ENCODE peak calls at places on chromosomes 4 and X, in six cellular contexts. B is ovary, Y is NB4, Z is esophagus squamous epithelium, Q is endothelial cell of umbilical vein, V is A549. A is an unnamed sample.

GRCh38 chrX:154717824-154718223 is 33.1 kb downstream of the GAB3 start:
- DNase-seq in V (no peak), Z (no peak), B (no peak), Y (peak; percentile 84), Q (no peak), A (no peak)

GRCh38 chrX:10949541-10949940 is 161.6 kb upstream of the HCCS start:
- DNase-seq in V (no peak), Z (no peak), B (no peak), Q (no peak), Y (no peak), A (no peak)

GRCh38 chrX:2823795-2824386 is 4.8 kb upstream of the GYG2 start:
- DNase-seq in Z (no peak), V (no peak), Q (no peak), B (no peak), Y (no peak), A (no peak)

GRCh38 chr4:184940500-184940899 is 77.8 kb upstream of the HELT start:
- DNase-seq in Q (no peak), B (no peak), Y (no peak), V (no peak), Z (no peak), A (no peak)

GRCh38 chr4:105661028-105661427 is 47.5 kb downstream of the INTS12 start:
- DNase-seq in Z (no peak), V (no peak), Q (no peak), Y (no peak), B (no peak), A (no peak)

GRCh38 chr4:84379881-84380618 is 119.0 kb downstream of the NKX6-1 start:
- DNase-seq in V (peak; percentile 40), Y (peak; percentile 77), Q (no peak), B (no peak), Z (no peak), A (no peak)

GRCh38 chr4:101199507-101200285 is 147.6 kb downstream of the PPP3CA start:
- DNase-seq in Y (no peak), B (no peak), Q (peak; percentile 47), Z (no peak), V (peak; percentile 19), A (no peak)

GRCh38 chr4:15756361-15756861 is 21.7 kb upstream of the CD38 start:
- DNase-seq in V (peak; percentile 37), Z (no peak), B (no peak), Q (no peak), Y (peak; percentile 99), A (no peak)

GRCh38 chr4:38382492-38382891 is 281.5 kb upstream of the KLF3 start:
- DNase-seq in B (no peak), Z (no peak), Q (no peak), V (no peak), Y (no peak), A (no peak)

GRCh38 chr4:118280501-118281218 is 72.1 kb downstream of the PRSS12 start:
- DNase-seq in B (peak; percentile 26), V (peak; percentile 71), Z (no peak), Y (peak; percentile 84), Q (peak; percentile 72), A (no peak)

GRCh38 chr4:118282692-118283091 is 70.1 kb downstream of the PRSS12 start:
- DNase-seq in Z (no peak), B (no peak), Q (no peak), Y (peak; percentile 90), V (no peak), A (no peak)

GRCh38 chr4:118279920-118280432 is 72.8 kb downstream of the PRSS12 start:
- DNase-seq in V (no peak), Y (peak; percentile 39), Q (no peak), B (no peak), Z (no peak), A (no peak)

GRCh38 chr4:118284169-118284568 is 68.6 kb downstream of the PRSS12 start:
- DNase-seq in Z (no peak), Q (no peak), Y (peak; percentile 91), V (no peak), B (no peak), A (no peak)

DNA sequence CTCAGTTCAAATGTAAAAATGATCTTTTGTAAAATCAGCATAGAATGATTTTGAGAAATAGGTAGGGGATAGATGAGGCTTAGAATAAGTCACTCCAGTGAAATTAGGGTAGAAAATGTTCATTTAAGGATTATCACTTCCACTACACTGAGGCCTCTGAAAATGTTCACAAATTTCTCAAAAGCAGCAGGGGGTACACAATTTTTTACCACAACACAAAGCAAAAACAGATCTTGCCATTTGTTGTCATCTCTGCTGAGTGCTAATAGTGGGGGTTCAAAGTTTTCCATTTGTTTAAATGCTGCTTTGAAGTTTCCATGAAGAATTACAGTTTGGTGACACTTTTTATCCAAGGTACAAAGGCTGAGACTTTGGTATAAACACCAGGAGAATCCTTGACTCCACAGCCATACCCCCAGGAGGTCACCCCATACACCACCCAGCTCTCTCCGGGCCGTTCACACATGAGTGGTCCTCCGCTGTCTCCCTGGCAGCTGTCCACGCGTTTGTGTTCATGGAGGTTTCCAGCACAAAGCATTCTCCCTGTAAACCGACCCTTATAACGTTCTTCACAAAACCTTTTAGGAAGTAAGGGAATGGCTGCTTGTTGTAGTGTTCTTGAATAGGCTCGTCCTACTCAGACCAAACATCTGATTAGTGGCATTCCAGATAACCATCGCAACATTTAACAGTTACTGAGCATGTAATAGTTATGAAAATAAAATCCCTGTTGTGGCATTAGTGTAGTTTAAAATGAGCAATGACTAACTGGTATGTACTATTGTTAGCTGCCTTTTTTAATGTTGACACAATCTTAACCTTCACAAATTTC is 71.0 kb downstream of the PRSS12 start:
- DNase-seq in Z (no peak), Y (peak; percentile 58), B (peak; percentile 48), Q (peak; percentile 19), V (no peak), A (no peak)
- TF ChIP-seq POLR2A in Z (no peak), Y (no peak), B (no peak), Q (peak; percentile 69), V (no peak), A (peak; percentile 15)

GRCh38 chr4:51845736-51846135 is 2.8 kb downstream of the DCUN1D4 start:
- DNase-seq in Q (no peak), Y (no peak), V (no peak), B (no peak), Z (no peak), A (no peak)

GRCh38 chr4:51842554-51843308 is at the start of gene DCUN1D4:
- DNase-seq in Q (peak; percentile 100), Y (peak; percentile 100), B (peak; percentile 100), V (peak; percentile 99), Z (peak; percentile 98), A (peak; percentile 89)

GRCh38 chr4:51843309-51844156 is 580 bp downstream of the DCUN1D4 start:
- DNase-seq in Y (peak; percentile 80), Z (peak; percentile 51), V (peak; percentile 58), Q (peak; percentile 54), B (peak; percentile 85), A (peak; percentile 15)

GRCh38 chr4:51845055-51845426 is 2.1 kb downstream of the DCUN1D4 start:
- DNase-seq in Z (no peak), Y (no peak), B (no peak), V (no peak), Q (no peak), A (no peak)

DNA sequence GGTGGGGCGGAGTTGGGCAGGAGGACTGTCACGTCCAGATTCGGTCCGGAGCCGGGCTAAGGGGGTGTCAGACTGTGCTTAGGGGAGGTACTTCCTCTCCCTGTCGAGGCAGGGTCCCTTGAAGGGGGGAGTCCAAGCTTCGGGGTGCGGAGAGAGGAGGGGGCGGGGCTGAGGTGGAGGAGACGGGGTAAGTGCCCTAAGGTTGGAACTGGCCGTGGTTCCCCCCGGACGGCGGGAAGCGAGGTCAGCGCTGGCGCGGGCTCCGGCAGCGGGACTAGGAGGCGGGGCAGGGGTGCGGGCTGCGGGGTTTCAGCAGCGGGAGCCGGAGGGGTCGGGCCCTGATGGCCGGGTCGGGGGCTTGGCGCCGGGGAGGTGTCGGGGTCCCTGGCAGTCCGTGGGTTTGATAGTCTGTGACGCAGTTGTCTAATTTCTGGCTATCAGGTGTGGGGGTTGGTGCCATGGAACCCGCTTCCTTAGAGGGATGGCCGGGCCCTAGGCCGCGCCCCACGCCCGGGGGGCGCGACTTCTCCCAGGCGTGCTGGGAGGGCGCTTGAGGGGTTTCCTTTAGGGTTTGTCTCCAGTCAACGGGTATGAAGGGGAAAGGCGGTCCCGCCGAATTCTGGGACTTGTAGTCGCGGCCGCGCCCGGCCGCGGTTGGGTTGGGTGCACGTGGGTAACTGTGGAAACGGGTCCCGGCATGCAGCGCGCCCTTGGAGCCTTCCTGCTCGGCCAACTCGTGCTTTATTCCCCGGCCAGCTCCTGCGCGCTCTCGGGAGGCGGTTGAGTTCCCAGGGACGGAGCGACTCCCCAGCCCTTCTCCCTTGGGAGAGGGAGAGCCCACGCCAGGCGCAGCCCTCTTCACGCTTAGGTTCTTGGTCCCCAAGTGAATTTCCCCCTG is 1.5 kb downstream of the DCUN1D4 start:
- DNase-seq in Q (peak; percentile 89), Y (peak; percentile 98), B (peak; percentile 89), Z (peak; percentile 76), V (peak; percentile 92), A (peak; percentile 55)
- TF ChIP-seq POLR2A in Q (peak; percentile 49), Y (peak; percentile 67), B (peak; percentile 26), Z (peak; percentile 27), V (peak; percentile 51), A (no peak)

DNA sequence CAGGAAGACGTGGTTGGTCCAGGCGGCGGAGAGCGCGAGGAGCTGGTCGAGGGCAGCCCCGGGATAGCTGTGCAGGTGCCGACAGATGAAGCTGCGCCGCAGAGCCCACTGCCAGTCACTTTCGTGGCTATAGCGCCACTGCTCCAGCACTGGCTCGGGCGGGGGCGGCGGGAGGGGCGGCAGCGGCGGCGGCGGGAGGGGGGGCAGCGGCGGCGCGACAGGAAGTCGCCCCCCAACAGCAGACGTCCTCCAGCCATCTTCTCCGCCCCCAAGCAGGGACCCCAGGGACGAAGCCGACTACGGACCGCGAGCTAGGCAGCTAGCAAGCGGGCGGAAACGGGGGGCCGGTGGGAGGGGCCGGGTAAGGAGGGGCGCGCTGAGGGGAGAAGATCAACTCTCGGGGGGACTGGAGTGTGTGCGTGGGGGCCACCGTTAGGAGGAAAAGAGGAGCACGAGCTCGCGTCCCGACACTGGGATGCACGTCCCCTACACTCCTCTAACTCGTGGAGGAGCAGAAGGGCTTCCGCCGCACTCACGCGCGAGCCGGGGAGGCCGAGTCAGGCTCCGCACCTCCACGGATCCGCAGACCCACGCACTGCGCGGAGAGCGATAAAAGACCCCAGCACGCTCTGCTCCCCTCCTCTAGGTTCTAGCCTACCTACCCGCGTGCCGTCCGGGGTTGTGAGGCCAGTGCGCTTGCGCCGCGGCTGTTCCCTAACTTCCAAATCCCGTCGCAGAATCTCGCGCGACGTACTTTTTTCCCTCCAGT is at the start of gene NKRF:
- DNase-seq in Z (peak; percentile 32), Y (peak; percentile 92), B (peak; percentile 95), V (peak; percentile 94), Q (peak; percentile 92), A (peak; percentile 72)
- TF ChIP-seq POLR2A in Z (peak; percentile 71), Y (peak; percentile 96), B (peak; percentile 85), V (peak; percentile 82), Q (peak; percentile 78), A (peak; percentile 78)

DNA sequence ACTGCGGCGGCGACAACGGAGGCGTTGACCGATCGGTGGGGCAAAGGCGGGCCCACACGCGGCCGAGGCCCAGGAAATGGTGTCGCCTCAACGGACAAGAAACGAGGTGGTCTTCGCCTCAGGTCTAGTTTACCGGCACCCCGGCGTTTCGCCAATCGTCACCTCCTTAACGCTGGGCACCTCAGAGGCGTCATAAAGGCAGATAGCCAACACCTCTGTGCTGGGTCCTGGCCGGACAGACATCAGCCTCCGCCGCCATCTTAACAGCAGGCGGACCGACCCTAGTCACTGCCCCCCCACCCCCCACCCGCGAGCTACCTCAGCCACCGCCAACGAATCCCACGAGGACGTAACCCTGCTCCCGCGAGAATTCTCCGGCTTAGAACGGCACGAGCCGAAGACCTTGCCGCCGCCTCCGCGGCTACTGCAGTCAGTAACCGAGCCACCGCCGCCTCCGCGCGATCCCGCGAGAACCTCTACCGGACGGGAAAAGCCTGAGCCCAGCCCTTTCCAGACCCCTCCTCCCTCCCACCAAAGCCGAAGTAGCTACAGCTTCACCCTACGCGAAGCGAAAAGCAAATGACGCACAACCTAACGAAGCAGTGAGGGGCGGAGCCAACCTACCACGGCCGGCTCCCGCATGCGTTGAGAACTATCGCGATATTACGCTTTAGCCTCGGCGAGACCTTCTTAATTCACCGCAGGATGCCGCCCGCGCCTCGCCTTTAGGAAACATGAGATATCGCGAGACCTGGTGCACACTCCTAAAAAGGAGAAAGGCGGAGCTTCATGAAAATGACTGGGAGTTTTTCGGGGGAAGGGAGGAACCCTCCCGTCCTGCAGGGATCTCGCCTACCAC is 2.7 kb downstream of the HUWE1 start:
- DNase-seq in Q (peak; percentile 99), Y (peak; percentile 97), V (peak; percentile 99), B (peak; percentile 92), Z (peak; percentile 76), A (peak; percentile 23)
- TF ChIP-seq POLR2A in Q (no peak), Y (peak; percentile 75), V (peak; percentile 60), B (peak; percentile 76), Z (peak; percentile 18), A (peak; percentile 58)

A was measured in H54.